ENCODE peak calls at places on chromosomes 16 and 17, in ten cellular contexts. One of them, this sample, is unnamed.

GRCh38 chr17:606501-607243 is 108.0 kb downstream of the VPS53 start:
- DNase-seq in AG04450: no peak
- DNase-seq in fibroblast of the aortic adventitia: no peak
- DNase-seq in RWPE1: no peak
- DNase-seq in progenitor cell of endocrine pancreas: no peak
- DNase-seq in BE2C: no peak
- DNase-seq in mammary epithelial cell: no peak
- DNase-seq in Peyer's patch: no peak
- DNase-seq in upper lobe of right lung: no peak
- DNase-seq in nephron progenitor cell: no peak
- DNase-seq in this sample: no peak

GRCh38 chr16:65121870-65122723 is at the start of gene CDH11:
- DNase-seq in fibroblast of the aortic adventitia: peak
- DNase-seq in Peyer's patch: peak
- DNase-seq in BE2C: peak
- DNase-seq in AG04450: peak
- DNase-seq in RWPE1: peak
- DNase-seq in progenitor cell of endocrine pancreas: peak
- DNase-seq in upper lobe of right lung: peak
- DNase-seq in nephron progenitor cell: peak
- DNase-seq in mammary epithelial cell: peak
- DNase-seq in this sample: no peak

GRCh38 chr17:78883533-78884131 is 19.4 kb downstream of the CEP295NL start:
- DNase-seq in BE2C: peak
- DNase-seq in RWPE1: peak
- DNase-seq in fibroblast of the aortic adventitia: peak
- DNase-seq in Peyer's patch: no peak
- DNase-seq in nephron progenitor cell: peak
- DNase-seq in upper lobe of right lung: peak
- DNase-seq in mammary epithelial cell: peak
- DNase-seq in AG04450: peak
- DNase-seq in progenitor cell of endocrine pancreas: peak
- DNase-seq in this sample: no peak

GRCh38 chr17:31629696-31630470 is 229.2 kb downstream of the COPRS start:
- DNase-seq in Peyer's patch: no peak
- DNase-seq in mammary epithelial cell: peak
- DNase-seq in progenitor cell of endocrine pancreas: no peak
- DNase-seq in upper lobe of right lung: no peak
- DNase-seq in fibroblast of the aortic adventitia: peak
- DNase-seq in RWPE1: no peak
- DNase-seq in BE2C: no peak
- DNase-seq in AG04450: peak
- DNase-seq in nephron progenitor cell: no peak
- DNase-seq in this sample: no peak

GRCh38 chr17:35084987-35085386 is 21.5 kb upstream of the RFFL start:
- DNase-seq in BE2C: no peak
- DNase-seq in progenitor cell of endocrine pancreas: no peak
- DNase-seq in fibroblast of the aortic adventitia: peak
- DNase-seq in RWPE1: peak
- DNase-seq in nephron progenitor cell: no peak
- DNase-seq in Peyer's patch: no peak
- DNase-seq in mammary epithelial cell: peak
- DNase-seq in upper lobe of right lung: no peak
- DNase-seq in AG04450: no peak
- DNase-seq in this sample: no peak

GRCh38 chr17:56108811-56109284 is 44.4 kb upstream of the ANKFN1 start:
- DNase-seq in progenitor cell of endocrine pancreas: no peak
- DNase-seq in AG04450: no peak
- DNase-seq in Peyer's patch: no peak
- DNase-seq in nephron progenitor cell: no peak
- DNase-seq in upper lobe of right lung: no peak
- DNase-seq in mammary epithelial cell: no peak
- DNase-seq in RWPE1: no peak
- DNase-seq in fibroblast of the aortic adventitia: no peak
- DNase-seq in BE2C: no peak
- DNase-seq in this sample: no peak

GRCh38 chr17:10646393-10646990 is 10.6 kb downstream of the MYH3 start:
- DNase-seq in progenitor cell of endocrine pancreas: peak
- DNase-seq in mammary epithelial cell: peak
- DNase-seq in RWPE1: peak
- DNase-seq in Peyer's patch: peak
- DNase-seq in fibroblast of the aortic adventitia: peak
- DNase-seq in upper lobe of right lung: no peak
- DNase-seq in nephron progenitor cell: peak
- DNase-seq in AG04450: peak
- DNase-seq in BE2C: peak
- DNase-seq in this sample: peak

GRCh38 chr17:45227101-45227591 is 5.5 kb downstream of the FMNL1 start:
- DNase-seq in RWPE1: no peak
- DNase-seq in BE2C: no peak
- DNase-seq in Peyer's patch: no peak
- DNase-seq in nephron progenitor cell: no peak
- DNase-seq in mammary epithelial cell: no peak
- DNase-seq in fibroblast of the aortic adventitia: no peak
- DNase-seq in progenitor cell of endocrine pancreas: no peak
- DNase-seq in AG04450: no peak
- DNase-seq in upper lobe of right lung: no peak
- DNase-seq in this sample: peak

GRCh38 chr17:67689534-67690177 is 28.1 kb upstream of the NOL11 start:
- DNase-seq in BE2C: peak
- DNase-seq in RWPE1: peak
- DNase-seq in AG04450: peak
- DNase-seq in Peyer's patch: no peak
- DNase-seq in progenitor cell of endocrine pancreas: peak
- DNase-seq in upper lobe of right lung: no peak
- DNase-seq in nephron progenitor cell: peak
- DNase-seq in mammary epithelial cell: peak
- DNase-seq in fibroblast of the aortic adventitia: peak
- DNase-seq in this sample: no peak

GRCh38 chr16:27431773-27432599 is 30.0 kb downstream of the IL21R start:
- DNase-seq in Peyer's patch: no peak
- DNase-seq in upper lobe of right lung: peak
- DNase-seq in BE2C: no peak
- DNase-seq in RWPE1: peak
- DNase-seq in nephron progenitor cell: no peak
- DNase-seq in fibroblast of the aortic adventitia: no peak
- DNase-seq in mammary epithelial cell: peak
- DNase-seq in AG04450: no peak
- DNase-seq in progenitor cell of endocrine pancreas: peak
- DNase-seq in this sample: peak

GRCh38 chr16:252366-253337 is 18.0 kb downstream of the FAM234A start:
- DNase-seq in mammary epithelial cell: no peak
- DNase-seq in nephron progenitor cell: no peak
- DNase-seq in BE2C: no peak
- DNase-seq in AG04450: no peak
- DNase-seq in upper lobe of right lung: no peak
- DNase-seq in fibroblast of the aortic adventitia: peak
- DNase-seq in Peyer's patch: no peak
- DNase-seq in RWPE1: no peak
- DNase-seq in progenitor cell of endocrine pancreas: no peak
- DNase-seq in this sample: no peak

GRCh38 chr17:79534111-79534510 is 76.7 kb downstream of the RBFOX3 start:
- DNase-seq in nephron progenitor cell: no peak
- DNase-seq in mammary epithelial cell: no peak
- DNase-seq in RWPE1: no peak
- DNase-seq in AG04450: no peak
- DNase-seq in Peyer's patch: no peak
- DNase-seq in fibroblast of the aortic adventitia: no peak
- DNase-seq in progenitor cell of endocrine pancreas: no peak
- DNase-seq in BE2C: no peak
- DNase-seq in upper lobe of right lung: no peak
- DNase-seq in this sample: no peak

DNA sequence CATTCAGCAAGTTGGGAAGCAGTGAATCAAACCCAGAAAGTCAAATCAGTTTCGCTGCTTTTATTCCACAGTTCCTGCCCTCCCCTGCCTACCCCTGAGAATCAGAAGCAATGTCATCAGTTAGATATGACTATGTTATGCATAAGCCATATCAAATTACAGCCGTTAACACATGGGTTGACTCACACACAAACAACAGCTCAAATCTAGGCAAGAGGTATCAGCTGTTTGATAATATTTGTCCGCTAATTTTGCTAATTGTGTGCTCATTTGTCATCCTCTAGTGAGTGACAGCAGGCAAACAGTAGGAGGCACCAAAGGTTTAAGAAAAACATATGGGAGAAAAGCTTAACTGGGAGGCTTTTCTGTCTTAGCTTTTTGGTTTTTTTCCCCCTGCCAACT is 327.4 kb upstream of the CCL2 start:
- DNase-seq in BE2C: no peak
- DNase-seq in mammary epithelial cell: no peak
- DNase-seq in fibroblast of the aortic adventitia: no peak
- DNase-seq in AG04450: no peak
- DNase-seq in upper lobe of right lung: no peak
- DNase-seq in progenitor cell of endocrine pancreas: no peak
- DNase-seq in nephron progenitor cell: no peak
- DNase-seq in Peyer's patch: no peak
- DNase-seq in RWPE1: peak
- DNase-seq in this sample: no peak
- TF ChIP-seq CTCF in BE2C: peak
- TF ChIP-seq CTCF in mammary epithelial cell: no peak
- TF ChIP-seq CTCF in fibroblast of the aortic adventitia: no peak
- TF ChIP-seq CTCF in AG04450: no peak
- TF ChIP-seq CTCF in upper lobe of right lung: no peak
- TF ChIP-seq CTCF in progenitor cell of endocrine pancreas: no peak
- TF ChIP-seq CTCF in nephron progenitor cell: no peak
- TF ChIP-seq CTCF in Peyer's patch: no peak
- TF ChIP-seq CTCF in RWPE1: no peak
- TF ChIP-seq CTCF in this sample: no peak

DNA sequence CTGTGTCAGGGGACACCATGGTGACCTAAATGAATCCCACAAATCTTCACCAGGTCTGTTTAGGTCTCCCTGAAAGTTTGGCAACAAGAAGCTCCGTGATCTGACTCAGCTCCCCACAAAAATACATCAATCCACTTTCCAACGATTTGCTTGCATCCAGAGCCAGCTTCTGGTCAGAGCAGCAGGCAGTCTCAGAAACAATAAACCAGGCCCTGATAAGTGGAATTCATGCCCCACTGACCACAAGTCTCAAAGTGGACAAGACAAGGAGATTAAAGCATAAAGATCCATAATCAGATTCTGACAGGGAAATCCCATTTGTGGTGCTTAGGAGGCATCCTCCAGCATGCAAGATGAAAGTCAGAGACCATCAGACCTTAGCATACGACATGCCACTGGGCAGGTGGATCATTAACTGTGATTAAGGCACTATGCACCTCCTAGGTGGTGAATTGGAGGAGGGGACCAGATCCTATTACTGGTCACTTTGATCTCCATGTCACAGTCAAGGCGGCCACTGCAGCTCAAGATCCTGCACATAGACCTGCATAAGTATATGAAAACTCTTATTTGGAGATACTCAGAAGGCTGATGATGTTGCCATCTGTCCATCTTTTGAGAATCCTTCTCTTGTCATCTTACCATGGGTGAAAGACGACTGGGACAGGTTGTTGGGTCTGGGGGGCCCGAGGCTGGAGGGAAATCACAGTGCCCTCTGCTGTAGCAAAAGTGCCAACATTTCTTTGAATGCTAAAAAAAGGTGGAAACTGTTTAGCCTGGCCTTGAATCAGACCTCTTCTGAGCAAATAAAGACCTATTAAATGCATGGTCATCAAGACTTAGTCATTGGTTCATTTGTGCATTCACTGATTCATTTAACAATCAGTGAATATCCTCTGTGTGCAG is 309.2 kb upstream of the CCL2 start:
- DNase-seq in AG04450: no peak
- DNase-seq in progenitor cell of endocrine pancreas: no peak
- DNase-seq in mammary epithelial cell: no peak
- DNase-seq in BE2C: no peak
- DNase-seq in fibroblast of the aortic adventitia: no peak
- DNase-seq in RWPE1: no peak
- DNase-seq in upper lobe of right lung: no peak
- DNase-seq in nephron progenitor cell: no peak
- DNase-seq in Peyer's patch: no peak
- DNase-seq in this sample: no peak
- TF ChIP-seq CTCF in AG04450: no peak
- TF ChIP-seq CTCF in progenitor cell of endocrine pancreas: no peak
- TF ChIP-seq CTCF in mammary epithelial cell: no peak
- TF ChIP-seq CTCF in BE2C: peak
- TF ChIP-seq CTCF in fibroblast of the aortic adventitia: no peak
- TF ChIP-seq CTCF in RWPE1: no peak
- TF ChIP-seq CTCF in upper lobe of right lung: no peak
- TF ChIP-seq CTCF in nephron progenitor cell: no peak
- TF ChIP-seq CTCF in Peyer's patch: no peak
- TF ChIP-seq CTCF in this sample: no peak

GRCh38 chr16:89491238-89491869 is 993 bp upstream of the ANKRD11 start:
- DNase-seq in Peyer's patch: no peak
- DNase-seq in mammary epithelial cell: no peak
- DNase-seq in nephron progenitor cell: no peak
- DNase-seq in fibroblast of the aortic adventitia: peak
- DNase-seq in upper lobe of right lung: no peak
- DNase-seq in RWPE1: no peak
- DNase-seq in BE2C: no peak
- DNase-seq in AG04450: no peak
- DNase-seq in progenitor cell of endocrine pancreas: no peak
- DNase-seq in this sample: no peak

GRCh38 chr16:89489731-89490385 is 503 bp downstream of the ANKRD11 start:
- DNase-seq in AG04450: no peak
- DNase-seq in Peyer's patch: no peak
- DNase-seq in BE2C: no peak
- DNase-seq in progenitor cell of endocrine pancreas: peak
- DNase-seq in RWPE1: no peak
- DNase-seq in nephron progenitor cell: peak
- DNase-seq in upper lobe of right lung: peak
- DNase-seq in mammary epithelial cell: no peak
- DNase-seq in fibroblast of the aortic adventitia: no peak
- DNase-seq in this sample: no peak

GRCh38 chr16:89491974-89492687 is 1.8 kb upstream of the ANKRD11 start:
- DNase-seq in Peyer's patch: no peak
- DNase-seq in nephron progenitor cell: no peak
- DNase-seq in BE2C: peak
- DNase-seq in fibroblast of the aortic adventitia: no peak
- DNase-seq in RWPE1: no peak
- DNase-seq in mammary epithelial cell: no peak
- DNase-seq in AG04450: no peak
- DNase-seq in progenitor cell of endocrine pancreas: no peak
- DNase-seq in upper lobe of right lung: no peak
- DNase-seq in this sample: no peak

GRCh38 chr16:89489040-89489721 is 1.2 kb downstream of the ANKRD11 start:
- DNase-seq in mammary epithelial cell: peak
- DNase-seq in AG04450: peak
- DNase-seq in Peyer's patch: peak
- DNase-seq in BE2C: peak
- DNase-seq in RWPE1: peak
- DNase-seq in nephron progenitor cell: peak
- DNase-seq in fibroblast of the aortic adventitia: peak
- DNase-seq in upper lobe of right lung: peak
- DNase-seq in progenitor cell of endocrine pancreas: peak
- DNase-seq in this sample: peak

GRCh38 chr16:89490386-89491237 is at the start of gene ANKRD11:
- DNase-seq in RWPE1: peak
- DNase-seq in nephron progenitor cell: peak
- DNase-seq in Peyer's patch: peak
- DNase-seq in AG04450: peak
- DNase-seq in progenitor cell of endocrine pancreas: peak
- DNase-seq in mammary epithelial cell: peak
- DNase-seq in fibroblast of the aortic adventitia: peak
- DNase-seq in upper lobe of right lung: peak
- DNase-seq in BE2C: peak
- DNase-seq in this sample: peak
- TF ChIP-seq CTCF in RWPE1: no peak
- TF ChIP-seq CTCF in nephron progenitor cell: no peak
- TF ChIP-seq CTCF in Peyer's patch: no peak
- TF ChIP-seq CTCF in AG04450: no peak
- TF ChIP-seq CTCF in progenitor cell of endocrine pancreas: no peak
- TF ChIP-seq CTCF in mammary epithelial cell: no peak
- TF ChIP-seq CTCF in fibroblast of the aortic adventitia: no peak
- TF ChIP-seq CTCF in upper lobe of right lung: no peak
- TF ChIP-seq CTCF in BE2C: no peak
- TF ChIP-seq CTCF in this sample: no peak

GRCh38 chr16:85334718-85335583 is 222.7 kb upstream of the CIBAR2 start:
- DNase-seq in Peyer's patch: peak
- DNase-seq in fibroblast of the aortic adventitia: no peak
- DNase-seq in nephron progenitor cell: peak
- DNase-seq in RWPE1: no peak
- DNase-seq in progenitor cell of endocrine pancreas: peak
- DNase-seq in BE2C: peak
- DNase-seq in mammary epithelial cell: no peak
- DNase-seq in AG04450: no peak
- DNase-seq in upper lobe of right lung: no peak
- DNase-seq in this sample: no peak
- TF ChIP-seq CTCF in Peyer's patch: no peak
- TF ChIP-seq CTCF in fibroblast of the aortic adventitia: no peak
- TF ChIP-seq CTCF in nephron progenitor cell: no peak
- TF ChIP-seq CTCF in RWPE1: no peak
- TF ChIP-seq CTCF in progenitor cell of endocrine pancreas: peak
- TF ChIP-seq CTCF in BE2C: peak
- TF ChIP-seq CTCF in mammary epithelial cell: no peak
- TF ChIP-seq CTCF in AG04450: no peak
- TF ChIP-seq CTCF in upper lobe of right lung: no peak
- TF ChIP-seq CTCF in this sample: no peak